ENCODE peak calls at places on chromosome 9, in four cellular contexts. One of them, this sample, is unnamed.

GRCh38 chr9:127122176-127123151 is at the start of gene ANGPTL2:
- DNase-seq in activated gamma-delta T cell treated with Interleukin-2 at 50 U/mL for 16 hours: no peak
- DNase-seq in head of caudate nucleus: peak
- DNase-seq in EH: peak
- DNase-seq in this sample: no peak

GRCh38 chr9:104772707-104773106 is 8.8 kb downstream of the NIPSNAP3B start:
- DNase-seq in activated gamma-delta T cell treated with Interleukin-2 at 50 U/mL for 16 hours: no peak
- DNase-seq in head of caudate nucleus: peak
- DNase-seq in EH: no peak
- DNase-seq in this sample: no peak

GRCh38 chr9:38362912-38363588 is 29.5 kb upstream of the ALDH1B1 start:
- DNase-seq in activated gamma-delta T cell treated with Interleukin-2 at 50 U/mL for 16 hours: no peak
- DNase-seq in head of caudate nucleus: no peak
- DNase-seq in EH: peak
- DNase-seq in this sample: peak

GRCh38 chr9:122056484-122056883 is 36.6 kb downstream of the TTLL11 start:
- DNase-seq in activated gamma-delta T cell treated with Interleukin-2 at 50 U/mL for 16 hours: no peak
- DNase-seq in head of caudate nucleus: no peak
- DNase-seq in EH: peak
- DNase-seq in this sample: no peak

GRCh38 chr9:109585841-109586240 is 87.7 kb upstream of the PTPN3 start:
- DNase-seq in activated gamma-delta T cell treated with Interleukin-2 at 50 U/mL for 16 hours: no peak
- DNase-seq in head of caudate nucleus: no peak
- DNase-seq in EH: no peak
- DNase-seq in this sample: no peak

GRCh38 chr9:133132174-133132573 is 11.1 kb upstream of the RALGDS start:
- DNase-seq in activated gamma-delta T cell treated with Interleukin-2 at 50 U/mL for 16 hours: no peak
- DNase-seq in head of caudate nucleus: no peak
- DNase-seq in EH: no peak
- DNase-seq in this sample: no peak

GRCh38 chr9:117095116-117095515 is 319.7 kb downstream of the ASTN2 start:
- DNase-seq in activated gamma-delta T cell treated with Interleukin-2 at 50 U/mL for 16 hours: no peak
- DNase-seq in head of caudate nucleus: no peak
- DNase-seq in EH: peak
- DNase-seq in this sample: no peak

GRCh38 chr9:125214186-125214585 is 13.8 kb downstream of the RABEPK start:
- DNase-seq in activated gamma-delta T cell treated with Interleukin-2 at 50 U/mL for 16 hours: no peak
- DNase-seq in head of caudate nucleus: no peak
- DNase-seq in EH: no peak
- DNase-seq in this sample: no peak

GRCh38 chr9:80648336-80648735 is 1041.0 kb downstream of the TLE1 start:
- DNase-seq in activated gamma-delta T cell treated with Interleukin-2 at 50 U/mL for 16 hours: no peak
- DNase-seq in head of caudate nucleus: no peak
- DNase-seq in EH: no peak
- DNase-seq in this sample: no peak

GRCh38 chr9:34256987-34257585 is 72.0 kb downstream of the KIF24 start:
- DNase-seq in activated gamma-delta T cell treated with Interleukin-2 at 50 U/mL for 16 hours: peak
- DNase-seq in head of caudate nucleus: no peak
- DNase-seq in EH: no peak
- DNase-seq in this sample: no peak

GRCh38 chr9:20477940-20478620 is 144.2 kb downstream of the MLLT3 start:
- DNase-seq in activated gamma-delta T cell treated with Interleukin-2 at 50 U/mL for 16 hours: no peak
- DNase-seq in head of caudate nucleus: no peak
- DNase-seq in EH: no peak
- DNase-seq in this sample: no peak

GRCh38 chr9:91896513-91897121 is 53.4 kb downstream of the ROR2 start:
- DNase-seq in activated gamma-delta T cell treated with Interleukin-2 at 50 U/mL for 16 hours: no peak
- DNase-seq in head of caudate nucleus: no peak
- DNase-seq in EH: peak
- DNase-seq in this sample: no peak

GRCh38 chr9:101582593-101582992 is 12.2 kb downstream of the PPP3R2 start:
- DNase-seq in activated gamma-delta T cell treated with Interleukin-2 at 50 U/mL for 16 hours: no peak
- DNase-seq in head of caudate nucleus: no peak
- DNase-seq in EH: peak
- DNase-seq in this sample: no peak

GRCh38 chr9:16867571-16868311 is 2.7 kb downstream of the BNC2 start:
- DNase-seq in activated gamma-delta T cell treated with Interleukin-2 at 50 U/mL for 16 hours: no peak
- DNase-seq in head of caudate nucleus: no peak
- DNase-seq in EH: peak
- DNase-seq in this sample: no peak

GRCh38 chr9:27460225-27461023 is 63.7 kb upstream of the IFNK start:
- DNase-seq in activated gamma-delta T cell treated with Interleukin-2 at 50 U/mL for 16 hours: no peak
- DNase-seq in head of caudate nucleus: no peak
- DNase-seq in EH: peak
- DNase-seq in this sample: no peak

GRCh38 chr9:79465171-79465570 is 106.6 kb upstream of the TLE4 start:
- DNase-seq in activated gamma-delta T cell treated with Interleukin-2 at 50 U/mL for 16 hours: no peak
- DNase-seq in head of caudate nucleus: no peak
- DNase-seq in EH: peak
- DNase-seq in this sample: no peak

GRCh38 chr9:21565137-21565536 is 83.0 kb upstream of the IFNE start:
- DNase-seq in activated gamma-delta T cell treated with Interleukin-2 at 50 U/mL for 16 hours: no peak
- DNase-seq in head of caudate nucleus: no peak
- DNase-seq in EH: peak
- DNase-seq in this sample: no peak

GRCh38 chr9:127968046-127968445 is 12.7 kb downstream of the EEIG1 start:
- DNase-seq in activated gamma-delta T cell treated with Interleukin-2 at 50 U/mL for 16 hours: peak
- DNase-seq in head of caudate nucleus: no peak
- DNase-seq in EH: peak
- DNase-seq in this sample: peak

GRCh38 chr9:84166828-84167400 is 173.6 kb downstream of the SLC28A3 start:
- DNase-seq in activated gamma-delta T cell treated with Interleukin-2 at 50 U/mL for 16 hours: no peak
- DNase-seq in head of caudate nucleus: no peak
- DNase-seq in EH: no peak
- DNase-seq in this sample: no peak

GRCh38 chr9:33128570-33128969 is 38.6 kb downstream of the B4GALT1 start:
- DNase-seq in activated gamma-delta T cell treated with Interleukin-2 at 50 U/mL for 16 hours: no peak
- DNase-seq in head of caudate nucleus: no peak
- DNase-seq in EH: no peak
- DNase-seq in this sample: no peak

GRCh38 chr9:109455861-109456260 is 42.2 kb downstream of the PTPN3 start:
- DNase-seq in activated gamma-delta T cell treated with Interleukin-2 at 50 U/mL for 16 hours: no peak
- DNase-seq in head of caudate nucleus: no peak
- DNase-seq in EH: no peak
- DNase-seq in this sample: no peak

GRCh38 chr9:4739587-4740372 is 1.2 kb downstream of the AK3 start:
- DNase-seq in activated gamma-delta T cell treated with Interleukin-2 at 50 U/mL for 16 hours: no peak
- DNase-seq in head of caudate nucleus: no peak
- DNase-seq in EH: peak
- DNase-seq in this sample: no peak

GRCh38 chr9:88387035-88387732 is 1.1 kb upstream of the SPIN1 start:
- DNase-seq in activated gamma-delta T cell treated with Interleukin-2 at 50 U/mL for 16 hours: no peak
- DNase-seq in head of caudate nucleus: no peak
- DNase-seq in EH: peak
- DNase-seq in this sample: peak

GRCh38 chr9:4590430-4591122 is 71.5 kb upstream of the PLPP6 start:
- DNase-seq in activated gamma-delta T cell treated with Interleukin-2 at 50 U/mL for 16 hours: no peak
- DNase-seq in head of caudate nucleus: no peak
- DNase-seq in EH: peak
- DNase-seq in this sample: no peak

GRCh38 chr9:82810902-82811301 is 252.0 kb downstream of the RASEF start:
- DNase-seq in activated gamma-delta T cell treated with Interleukin-2 at 50 U/mL for 16 hours: no peak
- DNase-seq in head of caudate nucleus: no peak
- DNase-seq in EH: peak
- DNase-seq in this sample: no peak

GRCh38 chr9:98935064-98935463 is 8.6 kb upstream of the COL15A1 start:
- DNase-seq in activated gamma-delta T cell treated with Interleukin-2 at 50 U/mL for 16 hours: no peak
- DNase-seq in head of caudate nucleus: no peak
- DNase-seq in EH: no peak
- DNase-seq in this sample: no peak

GRCh38 chr9:93567271-93567959 is 9.0 kb upstream of the PHF2 start:
- DNase-seq in activated gamma-delta T cell treated with Interleukin-2 at 50 U/mL for 16 hours: no peak
- DNase-seq in head of caudate nucleus: peak
- DNase-seq in EH: peak
- DNase-seq in this sample: no peak

GRCh38 chr9:118567861-118568260 is 801.4 kb downstream of the BRINP1 start:
- DNase-seq in activated gamma-delta T cell treated with Interleukin-2 at 50 U/mL for 16 hours: no peak
- DNase-seq in head of caudate nucleus: no peak
- DNase-seq in EH: no peak
- DNase-seq in this sample: no peak

GRCh38 chr9:122402403-122403268 is 31.8 kb downstream of the PTGS1 start:
- DNase-seq in activated gamma-delta T cell treated with Interleukin-2 at 50 U/mL for 16 hours: no peak
- DNase-seq in head of caudate nucleus: no peak
- DNase-seq in EH: peak
- DNase-seq in this sample: no peak

GRCh38 chr9:79610019-79610760 is 38.4 kb downstream of the TLE4 start:
- DNase-seq in activated gamma-delta T cell treated with Interleukin-2 at 50 U/mL for 16 hours: no peak
- DNase-seq in head of caudate nucleus: no peak
- DNase-seq in EH: peak
- DNase-seq in this sample: no peak

GRCh38 chr9:36738318-36738975 is 165.8 kb downstream of the MELK start:
- DNase-seq in activated gamma-delta T cell treated with Interleukin-2 at 50 U/mL for 16 hours: no peak
- DNase-seq in head of caudate nucleus: no peak
- DNase-seq in EH: peak
- DNase-seq in this sample: no peak

GRCh38 chr9:109753308-109753707 is 26.7 kb upstream of the PALM2AKAP2 start:
- DNase-seq in activated gamma-delta T cell treated with Interleukin-2 at 50 U/mL for 16 hours: no peak
- DNase-seq in head of caudate nucleus: no peak
- DNase-seq in EH: no peak
- DNase-seq in this sample: no peak

GRCh38 chr9:81456431-81456970 is 232.8 kb downstream of the TLE1 start:
- DNase-seq in activated gamma-delta T cell treated with Interleukin-2 at 50 U/mL for 16 hours: no peak
- DNase-seq in head of caudate nucleus: no peak
- DNase-seq in EH: peak
- DNase-seq in this sample: no peak

This sample was measured in CD8-positive, alpha-beta memory T cell.